ENCODE peak calls at places on chromosomes 13 and 19, in nine cellular contexts. One of them, this sample, is unnamed.
A peak's percentile ranks its signal among the peaks of the same experiment; 100 is the strongest.

GRCh38 chr13:20704459-20705069 is 1.1 kb downstream of the IL17D start:
- DNase-seq in tibial nerve: no peak
- DNase-seq in A549: no peak
- DNase-seq in upper lobe of left lung: no peak
- DNase-seq in OCI-LY7: no peak
- DNase-seq in GM23248: no peak
- DNase-seq in lung: no peak
- DNase-seq in mammary epithelial cell: no peak
- DNase-seq in Peyer's patch: no peak
- DNase-seq in this sample: no peak

GRCh38 chr13:32947886-32948285 is 68.3 kb upstream of the KL start:
- DNase-seq in tibial nerve: no peak
- DNase-seq in A549: no peak
- DNase-seq in upper lobe of left lung: no peak
- DNase-seq in OCI-LY7: no peak
- DNase-seq in GM23248: no peak
- DNase-seq in lung: no peak
- DNase-seq in mammary epithelial cell: no peak
- DNase-seq in Peyer's patch: no peak
- DNase-seq in this sample: no peak

GRCh38 chr13:81406022-81406421 is 1065.1 kb upstream of the SPRY2 start:
- DNase-seq in tibial nerve: no peak
- DNase-seq in A549: no peak
- DNase-seq in upper lobe of left lung: no peak
- DNase-seq in OCI-LY7: no peak
- DNase-seq in GM23248: no peak
- DNase-seq in lung: no peak
- DNase-seq in mammary epithelial cell: no peak
- DNase-seq in Peyer's patch: no peak
- DNase-seq in this sample: no peak

GRCh38 chr19:24140591-24140990 is 53.6 kb downstream of the ZNF254 start:
- DNase-seq in tibial nerve: no peak
- DNase-seq in A549: no peak
- DNase-seq in upper lobe of left lung: no peak
- DNase-seq in OCI-LY7: no peak
- DNase-seq in GM23248: no peak
- DNase-seq in lung: no peak
- DNase-seq in mammary epithelial cell: no peak
- DNase-seq in Peyer's patch: no peak
- DNase-seq in this sample: no peak

GRCh38 chr19:16463341-16463990 is 8.3 kb downstream of the EPS15L1 start:
- DNase-seq in tibial nerve: no peak
- DNase-seq in A549: no peak
- DNase-seq in upper lobe of left lung: no peak
- DNase-seq in OCI-LY7: no peak
- DNase-seq in GM23248: no peak
- DNase-seq in lung: no peak
- DNase-seq in mammary epithelial cell: no peak
- DNase-seq in Peyer's patch: no peak
- DNase-seq in this sample: no peak

GRCh38 chr19:35125746-35126623 is 8.9 kb downstream of the LGI4 start:
- DNase-seq in tibial nerve: no peak
- DNase-seq in A549: no peak
- DNase-seq in upper lobe of left lung: no peak
- DNase-seq in OCI-LY7: no peak
- DNase-seq in GM23248: no peak
- DNase-seq in lung: no peak
- DNase-seq in mammary epithelial cell: peak; percentile 57
- DNase-seq in Peyer's patch: no peak
- DNase-seq in this sample: no peak

GRCh38 chr13:98939552-98940306 is 38.1 kb downstream of the DOCK9 start:
- DNase-seq in tibial nerve: no peak
- DNase-seq in A549: no peak
- DNase-seq in upper lobe of left lung: no peak
- DNase-seq in OCI-LY7: no peak
- DNase-seq in GM23248: peak; percentile 22
- DNase-seq in lung: no peak
- DNase-seq in mammary epithelial cell: no peak
- DNase-seq in Peyer's patch: no peak
- DNase-seq in this sample: no peak

GRCh38 chr19:2226840-2227360 is 9.2 kb downstream of the PLEKHJ1 start:
- DNase-seq in tibial nerve: no peak
- DNase-seq in A549: no peak
- DNase-seq in upper lobe of left lung: peak; percentile 84
- DNase-seq in OCI-LY7: no peak
- DNase-seq in GM23248: no peak
- DNase-seq in lung: no peak
- DNase-seq in mammary epithelial cell: no peak
- DNase-seq in Peyer's patch: no peak
- DNase-seq in this sample: no peak

GRCh38 chr13:48505597-48506091 is 27.2 kb downstream of the RCBTB2 start:
- DNase-seq in tibial nerve: no peak
- DNase-seq in A549: no peak
- DNase-seq in upper lobe of left lung: no peak
- DNase-seq in OCI-LY7: peak; percentile 88
- DNase-seq in GM23248: peak; percentile 19
- DNase-seq in lung: no peak
- DNase-seq in mammary epithelial cell: peak; percentile 51
- DNase-seq in Peyer's patch: peak; percentile 76
- DNase-seq in this sample: no peak

GRCh38 chr13:78147905-78148304 is 229.3 kb upstream of the EDNRB start:
- DNase-seq in tibial nerve: no peak
- DNase-seq in A549: peak; percentile 1
- DNase-seq in upper lobe of left lung: no peak
- DNase-seq in OCI-LY7: no peak
- DNase-seq in GM23248: peak; percentile 70
- DNase-seq in lung: no peak
- DNase-seq in mammary epithelial cell: peak; percentile 29
- DNase-seq in Peyer's patch: no peak
- DNase-seq in this sample: no peak

GRCh38 chr13:38804536-38804935 is 117.7 kb downstream of the FREM2 start:
- DNase-seq in tibial nerve: no peak
- DNase-seq in A549: no peak
- DNase-seq in upper lobe of left lung: no peak
- DNase-seq in OCI-LY7: no peak
- DNase-seq in GM23248: peak; percentile 30
- DNase-seq in lung: no peak
- DNase-seq in mammary epithelial cell: peak; percentile 82
- DNase-seq in Peyer's patch: no peak
- DNase-seq in this sample: no peak

GRCh38 chr19:34506026-34506370 is 24.4 kb downstream of the WTIP start:
- DNase-seq in tibial nerve: no peak
- DNase-seq in A549: no peak
- DNase-seq in upper lobe of left lung: no peak
- DNase-seq in OCI-LY7: no peak
- DNase-seq in GM23248: no peak
- DNase-seq in lung: no peak
- DNase-seq in mammary epithelial cell: no peak
- DNase-seq in Peyer's patch: no peak
- DNase-seq in this sample: no peak

GRCh38 chr13:100842136-100842535 is 167.5 kb upstream of the TMTC4 start:
- DNase-seq in tibial nerve: no peak
- DNase-seq in A549: no peak
- DNase-seq in upper lobe of left lung: no peak
- DNase-seq in OCI-LY7: no peak
- DNase-seq in GM23248: no peak
- DNase-seq in lung: no peak
- DNase-seq in mammary epithelial cell: no peak
- DNase-seq in Peyer's patch: no peak
- DNase-seq in this sample: no peak
- H3K27ac ChIP-seq in tibial nerve: no peak overlapping the region
- H3K27ac ChIP-seq in A549: no peak overlapping the region
- H3K27ac ChIP-seq in upper lobe of left lung: no peak overlapping the region
- H3K27ac ChIP-seq in OCI-LY7: no peak overlapping the region
- H3K27ac ChIP-seq in GM23248: no peak overlapping the region
- H3K27ac ChIP-seq in lung: no peak overlapping the region
- H3K27ac ChIP-seq in mammary epithelial cell: no peak overlapping the region
- H3K27ac ChIP-seq in Peyer's patch: no peak overlapping the region
- H3K27ac ChIP-seq in this sample: peak overlapping the region; percentile 46

GRCh38 chr19:46760363-46760762 is 14.1 kb upstream of the STRN4 start:
- DNase-seq in tibial nerve: no peak
- DNase-seq in A549: no peak
- DNase-seq in upper lobe of left lung: no peak
- DNase-seq in OCI-LY7: no peak
- DNase-seq in GM23248: no peak
- DNase-seq in lung: no peak
- DNase-seq in mammary epithelial cell: no peak
- DNase-seq in Peyer's patch: no peak
- DNase-seq in this sample: no peak
- H3K27ac ChIP-seq in tibial nerve: peak overlapping the region; percentile 78
- H3K27ac ChIP-seq in A549: peak overlapping the region; percentile 70
- H3K27ac ChIP-seq in upper lobe of left lung: peak overlapping the region; percentile 12
- H3K27ac ChIP-seq in OCI-LY7: no peak overlapping the region
- H3K27ac ChIP-seq in GM23248: peak overlapping the region; percentile 93
- H3K27ac ChIP-seq in lung: no peak overlapping the region
- H3K27ac ChIP-seq in mammary epithelial cell: peak overlapping the region; percentile 34
- H3K27ac ChIP-seq in Peyer's patch: no peak overlapping the region
- H3K27ac ChIP-seq in this sample: no peak overlapping the region

DNA sequence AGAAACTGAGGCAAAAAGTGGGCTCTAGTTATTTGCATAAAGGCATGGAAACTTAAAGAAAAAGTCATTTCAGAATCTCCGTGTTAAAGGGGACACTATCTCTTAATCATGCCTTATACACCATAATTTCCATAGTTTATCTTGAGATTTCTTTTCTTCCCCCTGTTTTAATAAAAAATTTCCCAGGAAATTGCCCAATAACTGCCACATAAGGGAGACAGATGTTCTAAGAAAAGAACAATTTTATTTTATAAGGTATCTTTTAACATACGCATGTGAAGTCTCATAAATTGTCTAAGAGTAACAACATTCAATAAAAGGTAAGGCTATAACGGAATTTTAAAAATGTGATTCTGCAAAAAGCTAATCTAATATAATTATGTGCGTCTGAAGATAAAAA is 371.3 kb downstream of the IRS2 start:
- DNase-seq in tibial nerve: no peak
- DNase-seq in A549: no peak
- DNase-seq in upper lobe of left lung: no peak
- DNase-seq in OCI-LY7: no peak
- DNase-seq in GM23248: no peak
- DNase-seq in lung: no peak
- DNase-seq in mammary epithelial cell: no peak
- DNase-seq in Peyer's patch: no peak
- DNase-seq in this sample: no peak
- H3K27ac ChIP-seq in tibial nerve: no peak overlapping the region
- H3K27ac ChIP-seq in A549: no peak overlapping the region
- H3K27ac ChIP-seq in upper lobe of left lung: no peak overlapping the region
- H3K27ac ChIP-seq in OCI-LY7: no peak overlapping the region
- H3K27ac ChIP-seq in GM23248: no peak overlapping the region
- H3K27ac ChIP-seq in lung: no peak overlapping the region
- H3K27ac ChIP-seq in mammary epithelial cell: no peak overlapping the region
- H3K27ac ChIP-seq in Peyer's patch: no peak overlapping the region
- H3K27ac ChIP-seq in this sample: no peak overlapping the region

GRCh38 chr13:22893777-22894176 is 287.0 kb upstream of the SGCG start:
- DNase-seq in tibial nerve: no peak
- DNase-seq in A549: no peak
- DNase-seq in upper lobe of left lung: no peak
- DNase-seq in OCI-LY7: no peak
- DNase-seq in GM23248: no peak
- DNase-seq in lung: no peak
- DNase-seq in mammary epithelial cell: no peak
- DNase-seq in Peyer's patch: no peak
- DNase-seq in this sample: no peak
- H3K27ac ChIP-seq in tibial nerve: no peak overlapping the region
- H3K27ac ChIP-seq in A549: no peak overlapping the region
- H3K27ac ChIP-seq in upper lobe of left lung: no peak overlapping the region
- H3K27ac ChIP-seq in OCI-LY7: no peak overlapping the region
- H3K27ac ChIP-seq in GM23248: no peak overlapping the region
- H3K27ac ChIP-seq in lung: no peak overlapping the region
- H3K27ac ChIP-seq in mammary epithelial cell: no peak overlapping the region
- H3K27ac ChIP-seq in Peyer's patch: no peak overlapping the region
- H3K27ac ChIP-seq in this sample: no peak overlapping the region

DNA sequence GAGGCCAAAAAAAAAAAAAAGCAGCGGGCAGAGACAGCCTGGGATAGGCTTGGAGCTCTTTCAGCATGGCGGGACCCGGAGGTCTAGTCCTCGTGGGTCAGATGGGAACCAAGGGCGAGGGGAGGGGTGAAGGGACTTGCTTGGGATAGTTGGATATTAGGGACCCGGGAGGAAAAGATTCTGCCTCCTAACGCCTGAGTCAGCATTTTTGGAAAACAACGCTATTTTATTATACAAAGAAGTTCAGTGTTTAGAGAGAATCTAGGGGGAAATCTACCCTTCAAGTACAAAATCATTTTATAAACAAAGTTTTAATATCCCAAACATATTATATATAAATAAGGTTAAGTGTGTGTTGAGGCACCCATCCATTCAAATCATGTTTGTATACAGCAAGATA is 156.7 kb downstream of the ZNF536 start:
- DNase-seq in tibial nerve: no peak
- DNase-seq in A549: no peak
- DNase-seq in upper lobe of left lung: no peak
- DNase-seq in OCI-LY7: no peak
- DNase-seq in GM23248: no peak
- DNase-seq in lung: no peak
- DNase-seq in mammary epithelial cell: no peak
- DNase-seq in Peyer's patch: no peak
- DNase-seq in this sample: no peak
- H3K27ac ChIP-seq in tibial nerve: no peak overlapping the region
- H3K27ac ChIP-seq in A549: no peak overlapping the region
- H3K27ac ChIP-seq in upper lobe of left lung: no peak overlapping the region
- H3K27ac ChIP-seq in OCI-LY7: no peak overlapping the region
- H3K27ac ChIP-seq in GM23248: no peak overlapping the region
- H3K27ac ChIP-seq in lung: no peak overlapping the region
- H3K27ac ChIP-seq in mammary epithelial cell: no peak overlapping the region
- H3K27ac ChIP-seq in Peyer's patch: no peak overlapping the region
- H3K27ac ChIP-seq in this sample: no peak overlapping the region

GRCh38 chr19:3604227-3604986 is 2.3 kb downstream of the TBXA2R start:
- DNase-seq in tibial nerve: no peak
- DNase-seq in A549: no peak
- DNase-seq in upper lobe of left lung: no peak
- DNase-seq in OCI-LY7: no peak
- DNase-seq in GM23248: no peak
- DNase-seq in lung: no peak
- DNase-seq in mammary epithelial cell: no peak
- DNase-seq in Peyer's patch: no peak
- DNase-seq in this sample: no peak
- H3K27ac ChIP-seq in tibial nerve: peak overlapping the region; percentile 82
- H3K27ac ChIP-seq in A549: no peak overlapping the region
- H3K27ac ChIP-seq in upper lobe of left lung: peak overlapping the region; percentile 4
- H3K27ac ChIP-seq in OCI-LY7: no peak overlapping the region
- H3K27ac ChIP-seq in GM23248: no peak overlapping the region
- H3K27ac ChIP-seq in lung: no peak overlapping the region
- H3K27ac ChIP-seq in mammary epithelial cell: no peak overlapping the region
- H3K27ac ChIP-seq in Peyer's patch: peak overlapping the region; percentile 55
- H3K27ac ChIP-seq in this sample: no peak overlapping the region

This sample was measured in substantia nigra.